ENCODE peak calls at places on chromosomes 2 and 18, in nine cellular contexts. Z is fibroblast of gingiva; O is kidney epithelial cell; G is mammary epithelial cell; K is activated T-cell treated with anti-CD3 and anti-CD28 coated beads for 4 hours; P is progenitor cell of endocrine pancreas; B is putamen; J is activated CD4-positive, alpha-beta T cell treated with anti-CD3 and anti-CD28 coated beads, Interleukin-2, amount 50 U/mL, for 1 hour; W is stimulated activated CD4-positive, alpha-beta T cell treated with anti-CD3 and anti-CD28 coated beads, Interleukin-2, amount 100 ng/mL, for 24 hours. Q is an unnamed sample.

GRCh38 chr2:84959494-84960156 is 11.3 kb upstream of the KCMF1 start:
- DNase-seq in Z (peak), O (no peak), G (peak), K (no peak), P (no peak), B (no peak), J (no peak), W (no peak), Q (peak)

GRCh38 chr2:99857867-99858444 is 284.4 kb downstream of the AFF3 start:
- DNase-seq in Z (no peak), O (no peak), G (no peak), K (no peak), P (no peak), B (no peak), J (no peak), W (no peak), Q (no peak)

GRCh38 chr2:12271589-12271984 is 445.1 kb upstream of the TRIB2 start:
- DNase-seq in Z (no peak), O (no peak), G (no peak), K (no peak), P (no peak), B (no peak), J (no peak), W (no peak), Q (no peak)

GRCh38 chr2:69535739-69536374 is 98.6 kb upstream of the NFU1 start:
- DNase-seq in Z (no peak), O (no peak), G (no peak), K (no peak), P (no peak), B (no peak), J (no peak), W (no peak), Q (no peak)

GRCh38 chr18:23588836-23589560 is 2.7 kb upstream of the NPC1 start:
- DNase-seq in Z (peak), O (no peak), G (peak), K (no peak), P (no peak), B (no peak), J (no peak), W (no peak), Q (no peak)

GRCh38 chr2:118523761-118524160 is 323.7 kb downstream of the EN1 start:
- DNase-seq in Z (no peak), O (no peak), G (no peak), K (no peak), P (no peak), B (no peak), J (no peak), W (no peak), Q (no peak)

GRCh38 chr2:96404446-96405373 is 69.1 kb downstream of the NCAPH start:
- DNase-seq in Z (no peak), O (no peak), G (no peak), K (no peak), P (no peak), B (peak), J (no peak), W (no peak), Q (no peak)

GRCh38 chr2:128263902-128264331 is 54.8 kb downstream of the HS6ST1 start:
- DNase-seq in Z (no peak), O (no peak), G (no peak), K (no peak), P (no peak), B (no peak), J (no peak), W (no peak), Q (peak)

GRCh38 chr2:172438741-172439508 is 11.5 kb downstream of the ITGA6 start:
- DNase-seq in Z (peak), O (no peak), G (peak), K (no peak), P (no peak), B (no peak), J (no peak), W (no peak), Q (peak)

GRCh38 chr2:120034616-120035015 is 21.7 kb downstream of the EPB41L5 start:
- DNase-seq in Z (no peak), O (peak), G (no peak), K (no peak), P (no peak), B (no peak), J (no peak), W (no peak), Q (no peak)

GRCh38 chr2:211745295-211746097 is 793.1 kb downstream of the ERBB4 start:
- DNase-seq in Z (peak), O (peak), G (peak), K (no peak), P (peak), B (peak), J (no peak), W (peak), Q (peak)